ENCODE peak calls at places on chromosomes 1 and 21, in six cellular contexts. U, X, L, J, H and I are unnamed samples.

GRCh38 chr1:156009404-156009803 is 11.3 kb downstream of the SSR2 start:
- DNase-seq in H (no peak), X (no peak), U (no peak), L (no peak), J (no peak), I (no peak)

GRCh38 chr21:31397515-31397926 is 53.5 kb upstream of the TIAM1 start:
- DNase-seq in X (no peak), U (no peak), J (no peak), L (no peak), H (no peak), I (no peak)

GRCh38 chr21:36504067-36505058 is 24.4 kb upstream of the CLDN14 start:
- DNase-seq in J (peak), H (peak), L (peak), U (peak), X (peak), I (peak)

GRCh38 chr1:247111636-247112478 is 7.7 kb upstream of the ZNF669 start:
- DNase-seq in H (peak), X (no peak), U (peak), J (no peak), L (peak), I (peak)

GRCh38 chr1:151887028-151887427 is 22.3 kb downstream of the THEM4 start:
- DNase-seq in L (peak), X (no peak), U (peak), H (no peak), J (no peak), I (no peak)

GRCh38 chr1:63323866-63324778 is 1.8 kb downstream of the FOXD3 start:
- DNase-seq in U (no peak), H (no peak), L (no peak), J (no peak), X (no peak), I (no peak)

GRCh38 chr21:29148535-29148934 is 18.1 kb downstream of the MAP3K7CL start:
- DNase-seq in X (no peak), H (no peak), J (no peak), U (peak), L (no peak), I (peak)

GRCh38 chr1:54125671-54126070 is 27.1 kb downstream of the CDCP2 start:
- DNase-seq in U (no peak), X (no peak), H (no peak), L (no peak), J (no peak), I (no peak)

GRCh38 chr1:246837418-246838117 is 94.2 kb downstream of the AHCTF1 start:
- DNase-seq in U (peak), J (no peak), X (no peak), L (no peak), H (no peak), I (no peak)

GRCh38 chr1:17170571-17170970 is 34.4 kb upstream of the PADI1 start:
- DNase-seq in X (no peak), L (no peak), J (no peak), U (peak), H (no peak), I (peak)

GRCh38 chr1:197024460-197024859 is 42.6 kb downstream of the F13B start:
- DNase-seq in X (no peak), J (no peak), L (no peak), U (peak), H (no peak), I (no peak)

GRCh38 chr1:183544598-183545297 is 45.5 kb downstream of the NCF2 start:
- DNase-seq in X (no peak), L (no peak), J (no peak), H (no peak), U (no peak), I (no peak)

GRCh38 chr1:27656157-27656893 is 15.7 kb downstream of the IFI6 start:
- DNase-seq in X (no peak), L (no peak), J (no peak), H (peak), U (peak), I (peak)

GRCh38 chr1:16122916-16123315 is 33.0 kb downstream of the EPHA2 start:
- DNase-seq in L (no peak), X (peak), J (no peak), U (peak), H (no peak), I (peak)

GRCh38 chr1:13930151-13930550 is 230.2 kb downstream of the PRDM2 start:
- DNase-seq in U (no peak), J (no peak), L (no peak), X (no peak), H (no peak), I (no peak)

GRCh38 chr1:162019006-162019405 is 4.7 kb downstream of the OLFML2B start:
- DNase-seq in U (peak), J (no peak), L (peak), H (no peak), X (no peak), I (peak)

GRCh38 chr21:33732038-33732437 is 89.7 kb downstream of the ITSN1 start:
- DNase-seq in U (no peak), X (no peak), J (no peak), L (no peak), H (no peak), I (no peak)

GRCh38 chr1:93608188-93609109 is 73.2 kb downstream of the BCAR3 start:
- DNase-seq in J (no peak), H (no peak), U (no peak), X (no peak), L (no peak), I (no peak)

GRCh38 chr1:160189649-160190625 is at the start of gene CASQ1:
- DNase-seq in H (peak), U (no peak), X (no peak), J (no peak), L (no peak), I (peak)

GRCh38 chr1:243730499-243731150 is 119.4 kb downstream of the AKT3 start:
- DNase-seq in L (no peak), X (no peak), H (no peak), U (no peak), J (no peak), I (no peak)

GRCh38 chr1:234555390-234556112 is 54.4 kb downstream of the IRF2BP2 start:
- DNase-seq in L (no peak), J (no peak), U (no peak), X (no peak), H (no peak), I (no peak)

GRCh38 chr1:172697463-172698100 is 38.7 kb downstream of the FASLG start:
- DNase-seq in X (no peak), L (no peak), U (no peak), H (no peak), J (no peak), I (no peak)

GRCh38 chr1:66331641-66332523 is 202.1 kb upstream of the SGIP1 start:
- DNase-seq in L (peak), U (peak), H (peak), J (peak), X (peak), I (peak)

GRCh38 chr1:41331546-41331917 is 29.7 kb upstream of the FOXO6 start:
- DNase-seq in U (no peak), H (no peak), X (no peak), L (no peak), J (no peak), I (no peak)

GRCh38 chr1:199808110-199808870 is 219.2 kb upstream of the NR5A2 start:
- DNase-seq in X (no peak), L (no peak), J (no peak), H (no peak), U (no peak), I (no peak)

GRCh38 chr1:246801241-246802020 is 77.2 kb downstream of the SCCPDH start:
- DNase-seq in L (no peak), X (no peak), H (no peak), U (no peak), J (no peak), I (no peak)

GRCh38 chr1:203177471-203178039 is 1.9 kb upstream of the MYBPH start:
- DNase-seq in L (no peak), H (peak), J (no peak), X (no peak), U (no peak), I (peak)

GRCh38 chr1:224774378-224774777 is 155.1 kb upstream of the DNAH14 start:
- DNase-seq in X (no peak), H (no peak), L (no peak), J (no peak), U (no peak), I (no peak)

GRCh38 chr1:172824199-172824598 is 165.3 kb downstream of the FASLG start:
- DNase-seq in L (no peak), U (peak), X (no peak), J (no peak), H (no peak), I (no peak)

GRCh38 chr1:71785470-71785869 is 496.9 kb downstream of the NEGR1 start:
- DNase-seq in H (no peak), X (no peak), U (no peak), L (no peak), J (no peak), I (no peak)

GRCh38 chr1:246592695-246593094 is 26.4 kb downstream of the CNST start:
- DNase-seq in X (no peak), U (peak), L (peak), J (no peak), H (no peak), I (peak)

GRCh38 chr1:2885001-2885400 is 83.5 kb upstream of the TTC34 start:
- DNase-seq in J (no peak), U (no peak), L (no peak), H (no peak), X (no peak), I (no peak)

GRCh38 chr1:6137758-6138157 is 42.4 kb downstream of the CHD5 start:
- DNase-seq in J (no peak), X (no peak), L (no peak), U (no peak), H (no peak), I (no peak)

GRCh38 chr1:65265296-65266271 is 43.8 kb upstream of the DNAJC6 start:
- DNase-seq in J (peak), X (no peak), U (no peak), L (peak), H (no peak), I (peak)

GRCh38 chr1:8276173-8276914 is 41.6 kb upstream of the SLC45A1 start:
- DNase-seq in J (no peak), X (no peak), L (no peak), H (no peak), U (no peak), I (no peak)

GRCh38 chr1:45260244-45260643 is 53.8 kb upstream of the ZSWIM5 start:
- DNase-seq in H (no peak), U (peak), L (no peak), X (no peak), J (no peak), I (no peak)

GRCh38 chr1:23103001-23103879 is 65.4 kb downstream of the LUZP1 start:
- DNase-seq in H (no peak), U (peak), X (no peak), J (no peak), L (no peak), I (no peak)